ENCODE peak calls at places on chromosomes 16 and 17, in five cellular contexts. X, B, W, F and H are unnamed samples.

GRCh38 chr17:62681061-62681938 is 53.8 kb downstream of the MRC2 start:
- DNase-seq in X (no peak), B (no peak), W (no peak), F (no peak), H (no peak)

GRCh38 chr17:1843947-1844346 is 14.1 kb downstream of the RPA1 start:
- DNase-seq in X (no peak), B (no peak), W (no peak), F (no peak), H (no peak)

GRCh38 chr17:75513667-75514052 is 1.7 kb downstream of the CASKIN2 start:
- DNase-seq in X (no peak), B (no peak), W (no peak), F (no peak), H (no peak)

GRCh38 chr16:50499254-50499653 is 48.9 kb upstream of the NKD1 start:
- DNase-seq in X (no peak), B (no peak), W (no peak), F (no peak), H (no peak)

GRCh38 chr16:89711601-89712475 is 8.9 kb downstream of the VPS9D1 start:
- DNase-seq in X (peak), B (no peak), W (peak), F (no peak), H (peak)

GRCh38 chr16:14131774-14132695 is 60.9 kb downstream of the MRTFB start:
- DNase-seq in X (no peak), B (no peak), W (no peak), F (no peak), H (no peak)

GRCh38 chr17:66492500-66493123 is 190.2 kb downstream of the PRKCA start:
- DNase-seq in X (no peak), B (no peak), W (no peak), F (no peak), H (no peak)

GRCh38 chr17:43953746-43954145 is at the start of gene PYY:
- DNase-seq in X (no peak), B (no peak), W (no peak), F (no peak), H (no peak)

GRCh38 chr17:59651346-59651745 is 31.7 kb downstream of the CLTC start:
- DNase-seq in X (no peak), B (no peak), W (no peak), F (no peak), H (peak)

GRCh38 chr16:85755929-85756768 is 5.3 kb upstream of the C16orf74 start:
- DNase-seq in X (no peak), B (no peak), W (no peak), F (no peak), H (no peak)